ENCODE peak calls at places on chromosomes 7 and 10, in seven cellular contexts. One of them, this sample, is unnamed.

GRCh38 chr10:47078393-47079163 is 167.3 kb downstream of the PTPN20 start:
- DNase-seq in HepG2: no peak
- DNase-seq in H1: no peak
- DNase-seq in K562: no peak
- DNase-seq in GM12892: no peak
- DNase-seq in GM12891: no peak
- DNase-seq in SK-N-SH: peak
- DNase-seq in this sample: no peak

GRCh38 chr10:22606164-22606614 is 108.2 kb downstream of the PIP4K2A start:
- DNase-seq in SK-N-SH: no peak
- DNase-seq in HepG2: peak
- DNase-seq in H1: no peak
- DNase-seq in GM12892: no peak
- DNase-seq in K562: no peak
- DNase-seq in GM12891: peak
- DNase-seq in this sample: peak

GRCh38 chr10:103069453-103070331 is 123.4 kb downstream of the NT5C2 start:
- DNase-seq in GM12892: no peak
- DNase-seq in H1: peak
- DNase-seq in K562: peak
- DNase-seq in SK-N-SH: peak
- DNase-seq in HepG2: peak
- DNase-seq in GM12891: no peak
- DNase-seq in this sample: peak

GRCh38 chr7:80311313-80311712 is 176.7 kb downstream of the GNAI1 start:
- DNase-seq in SK-N-SH: no peak
- DNase-seq in GM12892: no peak
- DNase-seq in K562: no peak
- DNase-seq in GM12891: no peak
- DNase-seq in HepG2: no peak
- DNase-seq in H1: no peak
- DNase-seq in this sample: no peak

GRCh38 chr7:22983257-22983855 is 30.6 kb downstream of the HYCC1 start:
- DNase-seq in SK-N-SH: no peak
- DNase-seq in GM12891: no peak
- DNase-seq in GM12892: no peak
- DNase-seq in HepG2: no peak
- DNase-seq in K562: no peak
- DNase-seq in H1: no peak
- DNase-seq in this sample: no peak

GRCh38 chr10:77636967-77637473 is 588 bp downstream of the KCNMA1 start:
- DNase-seq in SK-N-SH: peak
- DNase-seq in HepG2: no peak
- DNase-seq in GM12892: no peak
- DNase-seq in K562: no peak
- DNase-seq in H1: peak
- DNase-seq in GM12891: no peak
- DNase-seq in this sample: no peak

GRCh38 chr7:41809487-41810257 is 106.8 kb upstream of the INHBA start:
- DNase-seq in HepG2: no peak
- DNase-seq in GM12891: no peak
- DNase-seq in K562: no peak
- DNase-seq in GM12892: no peak
- DNase-seq in SK-N-SH: no peak
- DNase-seq in H1: no peak
- DNase-seq in this sample: no peak

GRCh38 chr7:131502810-131503545 is 53.5 kb downstream of the PODXL start:
- DNase-seq in K562: no peak
- DNase-seq in GM12891: no peak
- DNase-seq in H1: no peak
- DNase-seq in HepG2: peak
- DNase-seq in SK-N-SH: peak
- DNase-seq in GM12892: no peak
- DNase-seq in this sample: no peak

GRCh38 chr10:28089467-28089866 is 90.6 kb upstream of the ODAD2 start:
- DNase-seq in GM12891: no peak
- DNase-seq in SK-N-SH: no peak
- DNase-seq in HepG2: no peak
- DNase-seq in GM12892: no peak
- DNase-seq in H1: no peak
- DNase-seq in K562: no peak
- DNase-seq in this sample: no peak

GRCh38 chr10:110919349-110919931 is at the start of gene SHOC2:
- DNase-seq in H1: peak
- DNase-seq in GM12892: peak
- DNase-seq in K562: peak
- DNase-seq in HepG2: no peak
- DNase-seq in SK-N-SH: peak
- DNase-seq in GM12891: peak
- DNase-seq in this sample: no peak

GRCh38 chr7:68613897-68614296 is 984.4 kb upstream of the AUTS2 start:
- DNase-seq in GM12892: no peak
- DNase-seq in HepG2: no peak
- DNase-seq in GM12891: no peak
- DNase-seq in SK-N-SH: no peak
- DNase-seq in K562: no peak
- DNase-seq in H1: no peak
- DNase-seq in this sample: no peak

GRCh38 chr10:79124066-79124465 is 55.3 kb downstream of the ZMIZ1 start:
- DNase-seq in H1: no peak
- DNase-seq in K562: no peak
- DNase-seq in GM12892: no peak
- DNase-seq in SK-N-SH: no peak
- DNase-seq in HepG2: no peak
- DNase-seq in GM12891: no peak
- DNase-seq in this sample: no peak

GRCh38 chr7:105647591-105647990 is 66.3 kb upstream of the EFCAB10 start:
- DNase-seq in H1: no peak
- DNase-seq in K562: no peak
- DNase-seq in GM12891: no peak
- DNase-seq in SK-N-SH: no peak
- DNase-seq in HepG2: no peak
- DNase-seq in GM12892: no peak
- DNase-seq in this sample: no peak

GRCh38 chr10:100204370-100204769 is 18.5 kb upstream of the ERLIN1 start:
- DNase-seq in GM12891: no peak
- DNase-seq in H1: no peak
- DNase-seq in SK-N-SH: peak
- DNase-seq in K562: no peak
- DNase-seq in HepG2: no peak
- DNase-seq in GM12892: no peak
- DNase-seq in this sample: no peak

GRCh38 chr10:99834410-99834809 is 52.0 kb downstream of the ABCC2 start:
- DNase-seq in K562: no peak
- DNase-seq in SK-N-SH: no peak
- DNase-seq in HepG2: peak
- DNase-seq in H1: no peak
- DNase-seq in GM12892: no peak
- DNase-seq in GM12891: no peak
- DNase-seq in this sample: no peak

GRCh38 chr7:122166708-122167107 is 22.7 kb upstream of the AASS start:
- DNase-seq in GM12892: no peak
- DNase-seq in GM12891: no peak
- DNase-seq in H1: no peak
- DNase-seq in K562: no peak
- DNase-seq in SK-N-SH: no peak
- DNase-seq in HepG2: no peak
- DNase-seq in this sample: no peak

GRCh38 chr7:52781250-52781649 is 254.2 kb upstream of the POM121L12 start:
- DNase-seq in HepG2: no peak
- DNase-seq in SK-N-SH: no peak
- DNase-seq in GM12892: no peak
- DNase-seq in GM12891: no peak
- DNase-seq in H1: no peak
- DNase-seq in K562: no peak
- DNase-seq in this sample: no peak

GRCh38 chr7:24500599-24501451 is 72.4 kb upstream of the PALS2 start:
- DNase-seq in GM12891: no peak
- DNase-seq in GM12892: no peak
- DNase-seq in K562: no peak
- DNase-seq in HepG2: no peak
- DNase-seq in SK-N-SH: no peak
- DNase-seq in H1: no peak
- DNase-seq in this sample: no peak

GRCh38 chr7:125136341-125136740 is 206.7 kb upstream of the POT1 start:
- DNase-seq in K562: no peak
- DNase-seq in GM12892: no peak
- DNase-seq in SK-N-SH: no peak
- DNase-seq in H1: no peak
- DNase-seq in HepG2: no peak
- DNase-seq in GM12891: no peak
- DNase-seq in this sample: no peak

GRCh38 chr7:108623220-108623619 is 53.5 kb downstream of the DNAJB9 start:
- DNase-seq in H1: no peak
- DNase-seq in GM12892: no peak
- DNase-seq in K562: no peak
- DNase-seq in HepG2: no peak
- DNase-seq in GM12891: no peak
- DNase-seq in SK-N-SH: no peak
- DNase-seq in this sample: no peak

GRCh38 chr7:157433628-157434027 is 96.8 kb downstream of the DNAJB6 start:
- DNase-seq in HepG2: no peak
- DNase-seq in GM12892: no peak
- DNase-seq in K562: no peak
- DNase-seq in GM12891: no peak
- DNase-seq in H1: peak
- DNase-seq in SK-N-SH: no peak
- DNase-seq in this sample: no peak

GRCh38 chr7:91085175-91085574 is 179.1 kb upstream of the FZD1 start:
- DNase-seq in GM12892: no peak
- DNase-seq in GM12891: no peak
- DNase-seq in SK-N-SH: no peak
- DNase-seq in HepG2: no peak
- DNase-seq in K562: no peak
- DNase-seq in H1: no peak
- DNase-seq in this sample: no peak

GRCh38 chr10:7030134-7030855 is 380.5 kb downstream of the SFMBT2 start:
- DNase-seq in GM12892: no peak
- DNase-seq in H1: no peak
- DNase-seq in K562: no peak
- DNase-seq in SK-N-SH: no peak
- DNase-seq in HepG2: no peak
- DNase-seq in GM12891: no peak
- DNase-seq in this sample: no peak

GRCh38 chr7:33996899-33997298 is 91.6 kb downstream of the BMPER start:
- DNase-seq in GM12891: no peak
- DNase-seq in GM12892: no peak
- DNase-seq in H1: no peak
- DNase-seq in SK-N-SH: no peak
- DNase-seq in HepG2: no peak
- DNase-seq in K562: no peak
- DNase-seq in this sample: no peak

GRCh38 chr7:70638381-70639128 is 493.4 kb upstream of the GALNT17 start:
- DNase-seq in SK-N-SH: no peak
- DNase-seq in HepG2: no peak
- DNase-seq in GM12891: no peak
- DNase-seq in K562: no peak
- DNase-seq in H1: no peak
- DNase-seq in GM12892: no peak
- DNase-seq in this sample: no peak

DNA sequence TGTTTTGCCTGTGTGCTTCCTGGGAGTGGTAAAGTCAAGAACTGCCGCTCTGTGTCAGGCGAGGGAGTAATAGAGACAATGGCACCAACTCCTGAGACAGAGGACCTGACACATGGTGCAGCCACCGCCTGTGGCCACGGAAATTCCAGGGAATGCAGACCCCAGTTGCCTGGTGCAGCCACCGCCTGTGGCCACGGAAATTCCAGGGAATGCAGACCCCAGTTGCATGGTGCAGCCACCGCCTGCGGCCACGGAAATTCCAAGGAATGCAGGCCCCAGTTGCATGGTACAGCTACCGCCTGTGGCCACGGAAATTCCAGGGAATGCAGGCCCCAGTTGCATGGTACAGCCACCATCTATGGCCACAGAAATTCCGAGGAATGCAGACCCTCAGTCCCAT is 8.7 kb downstream of the DIP2C start:
- DNase-seq in SK-N-SH: no peak
- DNase-seq in GM12891: no peak
- DNase-seq in K562: no peak
- DNase-seq in HepG2: no peak
- DNase-seq in H1: no peak
- DNase-seq in GM12892: no peak
- DNase-seq in this sample: no peak
- TF ChIP-seq TAF1 in SK-N-SH: no peak
- TF ChIP-seq TAF1 in GM12891: no peak
- TF ChIP-seq TAF1 in K562: no peak
- TF ChIP-seq TAF1 in HepG2: no peak
- TF ChIP-seq TAF1 in H1: no peak
- TF ChIP-seq TAF1 in GM12892: no peak
- TF ChIP-seq TAF1 in this sample: no peak

GRCh38 chr10:113819989-113820388 is 33.9 kb downstream of the DCLRE1A start:
- DNase-seq in H1: no peak
- DNase-seq in GM12891: no peak
- DNase-seq in GM12892: no peak
- DNase-seq in K562: peak
- DNase-seq in SK-N-SH: no peak
- DNase-seq in HepG2: no peak
- DNase-seq in this sample: no peak
- TF ChIP-seq TAF1 in H1: no peak
- TF ChIP-seq TAF1 in GM12891: no peak
- TF ChIP-seq TAF1 in GM12892: no peak
- TF ChIP-seq TAF1 in K562: no peak
- TF ChIP-seq TAF1 in SK-N-SH: no peak
- TF ChIP-seq TAF1 in HepG2: no peak
- TF ChIP-seq TAF1 in this sample: no peak

GRCh38 chr10:35259769-35260397 is 76.4 kb upstream of the CCNY start:
- DNase-seq in K562: no peak
- DNase-seq in GM12891: no peak
- DNase-seq in GM12892: no peak
- DNase-seq in HepG2: peak
- DNase-seq in SK-N-SH: no peak
- DNase-seq in H1: no peak
- DNase-seq in this sample: no peak
- TF ChIP-seq TAF1 in K562: no peak
- TF ChIP-seq TAF1 in GM12891: no peak
- TF ChIP-seq TAF1 in GM12892: no peak
- TF ChIP-seq TAF1 in HepG2: no peak
- TF ChIP-seq TAF1 in SK-N-SH: peak
- TF ChIP-seq TAF1 in H1: no peak
- TF ChIP-seq TAF1 in this sample: no peak

DNA sequence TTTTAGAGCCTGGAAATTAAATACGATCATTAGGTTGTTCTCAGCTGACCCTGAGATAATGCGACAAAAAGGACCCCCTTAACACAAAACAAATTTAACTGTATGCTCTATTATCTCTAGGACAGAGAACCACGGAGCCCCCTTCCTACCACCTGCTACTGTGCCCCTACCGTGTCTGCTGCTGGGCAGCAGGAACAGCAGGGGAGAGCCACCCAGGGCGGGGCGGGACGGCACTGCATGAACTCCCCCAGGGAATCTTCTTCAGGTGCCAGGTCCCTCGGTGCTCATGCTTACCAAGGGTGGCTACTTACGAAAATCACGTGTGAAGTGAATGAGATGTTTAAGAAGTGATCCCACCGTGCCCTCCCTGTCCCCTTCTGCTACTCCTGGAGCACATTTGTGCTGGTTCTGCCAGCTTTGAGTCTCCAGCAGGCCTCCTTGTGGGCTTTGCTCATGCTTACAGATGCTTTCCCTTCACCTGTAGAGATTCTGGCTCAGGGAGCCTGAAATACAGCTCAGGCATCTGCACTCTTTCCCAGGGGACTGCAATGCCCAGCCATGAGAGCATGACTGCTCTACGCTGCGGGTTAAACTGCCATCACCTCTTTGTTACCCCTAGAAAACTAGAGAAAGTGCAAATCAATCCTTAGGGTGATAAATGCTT is 59.9 kb downstream of the MRPL32 start:
- DNase-seq in GM12891: no peak
- DNase-seq in K562: no peak
- DNase-seq in GM12892: no peak
- DNase-seq in HepG2: no peak
- DNase-seq in H1: peak
- DNase-seq in SK-N-SH: no peak
- DNase-seq in this sample: no peak
- TF ChIP-seq TAF1 in GM12891: no peak
- TF ChIP-seq TAF1 in K562: no peak
- TF ChIP-seq TAF1 in GM12892: no peak
- TF ChIP-seq TAF1 in HepG2: no peak
- TF ChIP-seq TAF1 in H1: no peak
- TF ChIP-seq TAF1 in SK-N-SH: no peak
- TF ChIP-seq TAF1 in this sample: no peak